ENCODE peak calls at places on chromosome 20, in ten cellular contexts. G, D, A, N, Q, U, W, I, R and J are unnamed samples.

GRCh38 chr20:53621482-53622246 is 28.0 kb upstream of the ZNF217 start:
- DNase-seq in G (peak), D (no peak), A (no peak), N (peak), Q (no peak), U (peak), W (peak), I (peak), R (peak), J (peak)

GRCh38 chr20:20820780-20821495 is 108.5 kb upstream of the RALGAPA2 start:
- DNase-seq in G (no peak), D (no peak), A (no peak), N (no peak), Q (no peak), U (no peak), W (no peak), I (peak), R (no peak), J (peak)

GRCh38 chr20:11401988-11402387 is 515.7 kb upstream of the BTBD3 start:
- DNase-seq in G (no peak), D (no peak), A (no peak), N (no peak), Q (no peak), U (no peak), W (no peak), I (no peak), R (no peak), J (no peak)

GRCh38 chr20:39903806-39904205 is 785.2 kb downstream of the MAFB start:
- DNase-seq in G (no peak), D (no peak), A (no peak), N (no peak), Q (no peak), U (no peak), W (no peak), I (no peak), R (no peak), J (no peak)

GRCh38 chr20:36147707-36148106 is 6.8 kb upstream of the EPB41L1 start:
- DNase-seq in G (no peak), D (peak), A (peak), N (no peak), Q (no peak), U (no peak), W (peak), I (peak), R (no peak), J (no peak)

GRCh38 chr20:45752747-45753146 is 30.6 kb downstream of the SPINT4 start:
- DNase-seq in G (no peak), D (no peak), A (no peak), N (no peak), Q (no peak), U (no peak), W (peak), I (no peak), R (no peak), J (no peak)

GRCh38 chr20:10412591-10413408 is 21.2 kb downstream of the MKKS start:
- DNase-seq in G (no peak), D (peak), A (no peak), N (no peak), Q (no peak), U (no peak), W (no peak), I (no peak), R (no peak), J (no peak)

GRCh38 chr20:43185901-43186300 is 3.8 kb downstream of the PTPRT start:
- DNase-seq in G (no peak), D (no peak), A (no peak), N (no peak), Q (no peak), U (no peak), W (no peak), I (no peak), R (no peak), J (no peak)

GRCh38 chr20:10040070-10040970 is 5.5 kb downstream of the ANKEF1 start:
- DNase-seq in G (no peak), D (peak), A (peak), N (peak), Q (no peak), U (no peak), W (peak), I (no peak), R (no peak), J (no peak)

GRCh38 chr20:41475507-41475906 is 108.9 kb upstream of the EMILIN3 start:
- DNase-seq in G (no peak), D (no peak), A (no peak), N (no peak), Q (no peak), U (no peak), W (peak), I (no peak), R (no peak), J (peak)

GRCh38 chr20:25345721-25346120 is 44.9 kb downstream of the ABHD12 start:
- DNase-seq in G (no peak), D (no peak), A (no peak), N (no peak), Q (no peak), U (no peak), W (no peak), I (no peak), R (no peak), J (no peak)

GRCh38 chr20:58719258-58719657 is 26.7 kb downstream of the NPEPL1 start:
- DNase-seq in G (peak), D (no peak), A (no peak), N (no peak), Q (no peak), U (peak), W (no peak), I (no peak), R (no peak), J (no peak)

GRCh38 chr20:62088258-62089127 is 22.8 kb upstream of the TAF4 start:
- DNase-seq in G (no peak), D (peak), A (peak), N (peak), Q (no peak), U (no peak), W (peak), I (peak), R (no peak), J (peak)

GRCh38 chr20:50799176-50799889 is 4.5 kb downstream of the BCAS4 start:
- DNase-seq in G (peak), D (no peak), A (no peak), N (no peak), Q (no peak), U (no peak), W (no peak), I (peak), R (no peak), J (no peak)
- H3K4me3 ChIP-seq in G (no peak), D (no peak), A (no peak), N (no peak), Q (no peak), U (no peak), W (no peak), I (no peak), R (no peak), J (no peak)

GRCh38 chr20:3808544-3808943 is 11.8 kb upstream of the AP5S1 start:
- DNase-seq in G (no peak), D (no peak), A (no peak), N (no peak), Q (no peak), U (no peak), W (no peak), I (no peak), R (no peak), J (no peak)
- H3K27ac ChIP-seq in G (peak), D (no peak), A (peak), N (peak), Q (peak), U (peak), W (peak), I (no peak), R (peak), J (peak)

GRCh38 chr20:57263127-57263609 is 3.3 kb downstream of the BMP7 start:
- DNase-seq in G (no peak), D (no peak), A (no peak), N (no peak), Q (no peak), U (no peak), W (no peak), I (no peak), R (no peak), J (no peak)

GRCh38 chr20:57264908-57265648 is 1.4 kb downstream of the BMP7 start:
- DNase-seq in G (no peak), D (no peak), A (no peak), N (no peak), Q (no peak), U (no peak), W (no peak), I (no peak), R (no peak), J (no peak)

GRCh38 chr20:57265649-57266250 is 691 bp downstream of the BMP7 start:
- DNase-seq in G (no peak), D (no peak), A (no peak), N (no peak), Q (no peak), U (no peak), W (no peak), I (peak), R (peak), J (no peak)

GRCh38 chr20:57263767-57264150 is 2.7 kb downstream of the BMP7 start:
- DNase-seq in G (no peak), D (no peak), A (no peak), N (no peak), Q (no peak), U (no peak), W (no peak), I (no peak), R (no peak), J (no peak)

GRCh38 chr20:57264151-57264792 is 2.2 kb downstream of the BMP7 start:
- DNase-seq in G (no peak), D (no peak), A (no peak), N (no peak), Q (no peak), U (no peak), W (no peak), I (peak), R (no peak), J (no peak)
- H3K4me3 ChIP-seq in G (no peak), D (no peak), A (no peak), N (peak), Q (no peak), U (peak), W (no peak), I (peak), R (no peak), J (no peak)

DNA sequence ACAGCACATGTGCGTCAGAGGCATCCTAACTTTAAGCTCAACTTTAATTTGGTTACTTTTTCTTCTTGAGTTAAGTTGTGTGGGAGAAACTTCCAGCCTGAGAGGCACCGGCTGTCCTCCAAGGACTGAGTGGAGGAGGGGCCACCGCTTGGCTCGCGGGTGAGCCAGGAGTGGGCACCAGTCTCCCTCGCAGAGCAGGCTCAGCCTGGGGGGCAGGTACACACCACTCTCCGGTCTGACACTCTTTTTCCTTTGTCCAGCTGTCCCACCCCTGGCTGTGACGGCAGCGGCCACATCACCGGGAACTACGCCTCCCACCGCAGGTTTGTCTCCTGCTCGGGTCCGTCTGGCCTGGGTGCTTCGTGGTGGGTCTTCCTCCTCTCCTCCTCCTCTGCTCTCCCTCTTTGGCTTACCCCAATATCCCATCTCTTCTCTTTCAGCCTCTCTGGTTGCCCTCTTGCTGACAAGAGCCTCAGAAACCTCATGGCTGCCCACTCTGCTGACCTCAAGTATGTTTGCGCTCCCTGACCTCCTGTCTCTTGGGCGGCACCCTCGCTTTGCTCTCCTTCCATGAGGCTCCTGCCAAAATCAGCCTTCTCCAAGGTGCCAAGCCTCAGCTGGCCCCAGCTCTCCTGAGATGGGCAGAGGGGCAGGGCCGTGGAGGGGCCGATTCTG is 32.6 kb upstream of the PCMTD2 start:
- DNase-seq in G (no peak), D (no peak), A (no peak), N (no peak), Q (no peak), U (no peak), W (no peak), I (no peak), R (no peak), J (no peak)
- H3K27ac ChIP-seq in G (peak), D (no peak), A (peak), N (peak), Q (no peak), U (no peak), W (no peak), I (peak), R (no peak), J (peak)

DNA sequence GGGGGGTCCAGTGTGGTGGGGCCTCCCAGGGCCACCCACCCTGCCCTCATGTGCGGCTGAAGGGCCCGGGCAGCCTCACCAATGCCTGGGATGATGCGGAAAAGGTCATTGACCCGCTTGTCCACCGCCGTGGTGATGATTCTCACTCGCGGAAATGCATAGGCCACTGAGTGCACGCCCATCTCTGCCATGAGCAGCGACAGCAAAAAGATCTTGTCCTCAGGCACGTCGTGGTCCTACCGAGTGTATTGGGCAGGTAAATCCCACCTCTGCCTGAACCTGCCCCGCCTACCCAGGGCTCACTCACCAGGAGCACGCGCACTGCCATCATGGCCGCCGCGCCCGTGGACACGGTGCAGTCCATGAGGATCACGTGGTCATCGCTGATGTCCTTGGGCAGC is 16.1 kb downstream of the UCKL1 start:
- DNase-seq in G (peak), D (no peak), A (no peak), N (no peak), Q (no peak), U (no peak), W (no peak), I (peak), R (peak), J (no peak)
- H3K4me3 ChIP-seq in G (no peak), D (no peak), A (no peak), N (no peak), Q (no peak), U (no peak), W (no peak), I (no peak), R (no peak), J (no peak)